ENCODE peak calls at places on chromosomes 3 and 15, in seven cellular contexts. One of them, this sample, is unnamed.

GRCh38 chr3:153734777-153735551 is 386.2 kb upstream of the ARHGEF26 start:
- DNase-seq in SW 1271: no peak
- DNase-seq in iris pigment epithelial cell: peak
- DNase-seq in EH: peak
- DNase-seq in A549: peak
- DNase-seq in H7: no peak
- DNase-seq in stimulated activated CD8-positive, alpha-beta memory T cell treated with anti-CD3 and anti-CD28 coated beads, Interleukin-12 subunit alpha, Interleukin-12 subunit beta, amount 100 ng/mL, for 4 hours: no peak
- DNase-seq in this sample: no peak

GRCh38 chr15:72491768-72492167 is 17.6 kb downstream of the ARIH1 start:
- DNase-seq in stimulated activated CD8-positive, alpha-beta memory T cell treated with anti-CD3 and anti-CD28 coated beads, Interleukin-12 subunit alpha, Interleukin-12 subunit beta, amount 100 ng/mL, for 4 hours: no peak
- DNase-seq in EH: peak
- DNase-seq in A549: peak
- DNase-seq in H7: no peak
- DNase-seq in SW 1271: peak
- DNase-seq in iris pigment epithelial cell: peak
- DNase-seq in this sample: peak

GRCh38 chr3:71010731-71011455 is 572.6 kb downstream of the FOXP1 start:
- DNase-seq in A549: no peak
- DNase-seq in EH: no peak
- DNase-seq in iris pigment epithelial cell: no peak
- DNase-seq in stimulated activated CD8-positive, alpha-beta memory T cell treated with anti-CD3 and anti-CD28 coated beads, Interleukin-12 subunit alpha, Interleukin-12 subunit beta, amount 100 ng/mL, for 4 hours: peak
- DNase-seq in SW 1271: no peak
- DNase-seq in H7: no peak
- DNase-seq in this sample: no peak

GRCh38 chr15:67024322-67024997 is 40.9 kb upstream of the SMAD3 start:
- DNase-seq in iris pigment epithelial cell: peak
- DNase-seq in A549: peak
- DNase-seq in EH: peak
- DNase-seq in SW 1271: peak
- DNase-seq in stimulated activated CD8-positive, alpha-beta memory T cell treated with anti-CD3 and anti-CD28 coated beads, Interleukin-12 subunit alpha, Interleukin-12 subunit beta, amount 100 ng/mL, for 4 hours: no peak
- DNase-seq in H7: no peak
- DNase-seq in this sample: peak

GRCh38 chr15:81959196-81959595 is 86.6 kb downstream of the MEX3B start:
- DNase-seq in SW 1271: no peak
- DNase-seq in A549: no peak
- DNase-seq in iris pigment epithelial cell: no peak
- DNase-seq in stimulated activated CD8-positive, alpha-beta memory T cell treated with anti-CD3 and anti-CD28 coated beads, Interleukin-12 subunit alpha, Interleukin-12 subunit beta, amount 100 ng/mL, for 4 hours: no peak
- DNase-seq in H7: no peak
- DNase-seq in EH: peak
- DNase-seq in this sample: peak

GRCh38 chr3:133575121-133575520 is 1.6 kb downstream of the CDV3 start:
- DNase-seq in stimulated activated CD8-positive, alpha-beta memory T cell treated with anti-CD3 and anti-CD28 coated beads, Interleukin-12 subunit alpha, Interleukin-12 subunit beta, amount 100 ng/mL, for 4 hours: no peak
- DNase-seq in A549: no peak
- DNase-seq in EH: peak
- DNase-seq in H7: no peak
- DNase-seq in iris pigment epithelial cell: no peak
- DNase-seq in SW 1271: no peak
- DNase-seq in this sample: no peak

GRCh38 chr15:96538506-96538905 is 208.0 kb downstream of the NR2F2 start:
- DNase-seq in A549: no peak
- DNase-seq in SW 1271: no peak
- DNase-seq in EH: no peak
- DNase-seq in stimulated activated CD8-positive, alpha-beta memory T cell treated with anti-CD3 and anti-CD28 coated beads, Interleukin-12 subunit alpha, Interleukin-12 subunit beta, amount 100 ng/mL, for 4 hours: no peak
- DNase-seq in H7: no peak
- DNase-seq in iris pigment epithelial cell: no peak
- DNase-seq in this sample: no peak

GRCh38 chr15:51077565-51078153 is 17.0 kb downstream of the TNFAIP8L3 start:
- DNase-seq in A549: no peak
- DNase-seq in EH: peak
- DNase-seq in iris pigment epithelial cell: peak
- DNase-seq in SW 1271: no peak
- DNase-seq in stimulated activated CD8-positive, alpha-beta memory T cell treated with anti-CD3 and anti-CD28 coated beads, Interleukin-12 subunit alpha, Interleukin-12 subunit beta, amount 100 ng/mL, for 4 hours: peak
- DNase-seq in H7: peak
- DNase-seq in this sample: no peak

GRCh38 chr15:26083457-26084350 is 220.6 kb upstream of the ATP10A start:
- DNase-seq in SW 1271: no peak
- DNase-seq in A549: no peak
- DNase-seq in stimulated activated CD8-positive, alpha-beta memory T cell treated with anti-CD3 and anti-CD28 coated beads, Interleukin-12 subunit alpha, Interleukin-12 subunit beta, amount 100 ng/mL, for 4 hours: no peak
- DNase-seq in EH: peak
- DNase-seq in H7: peak
- DNase-seq in iris pigment epithelial cell: no peak
- DNase-seq in this sample: no peak

GRCh38 chr3:129461022-129461421 is 21.0 kb downstream of the IFT122 start:
- DNase-seq in H7: no peak
- DNase-seq in iris pigment epithelial cell: peak
- DNase-seq in A549: no peak
- DNase-seq in SW 1271: no peak
- DNase-seq in EH: peak
- DNase-seq in stimulated activated CD8-positive, alpha-beta memory T cell treated with anti-CD3 and anti-CD28 coated beads, Interleukin-12 subunit alpha, Interleukin-12 subunit beta, amount 100 ng/mL, for 4 hours: no peak
- DNase-seq in this sample: no peak

GRCh38 chr15:80710635-80711553 is 15.8 kb downstream of the ABHD17C start:
- DNase-seq in EH: peak
- DNase-seq in stimulated activated CD8-positive, alpha-beta memory T cell treated with anti-CD3 and anti-CD28 coated beads, Interleukin-12 subunit alpha, Interleukin-12 subunit beta, amount 100 ng/mL, for 4 hours: no peak
- DNase-seq in iris pigment epithelial cell: peak
- DNase-seq in A549: no peak
- DNase-seq in H7: no peak
- DNase-seq in SW 1271: no peak
- DNase-seq in this sample: no peak

GRCh38 chr3:120559228-120560061 is 36.7 kb upstream of the NDUFB4 start:
- DNase-seq in iris pigment epithelial cell: peak
- DNase-seq in EH: peak
- DNase-seq in SW 1271: peak
- DNase-seq in stimulated activated CD8-positive, alpha-beta memory T cell treated with anti-CD3 and anti-CD28 coated beads, Interleukin-12 subunit alpha, Interleukin-12 subunit beta, amount 100 ng/mL, for 4 hours: no peak
- DNase-seq in H7: peak
- DNase-seq in A549: no peak
- DNase-seq in this sample: peak

GRCh38 chr15:80929689-80930088 is 59.9 kb downstream of the MESD start:
- DNase-seq in SW 1271: no peak
- DNase-seq in iris pigment epithelial cell: no peak
- DNase-seq in H7: no peak
- DNase-seq in A549: no peak
- DNase-seq in stimulated activated CD8-positive, alpha-beta memory T cell treated with anti-CD3 and anti-CD28 coated beads, Interleukin-12 subunit alpha, Interleukin-12 subunit beta, amount 100 ng/mL, for 4 hours: no peak
- DNase-seq in EH: peak
- DNase-seq in this sample: no peak